ENCODE peak calls at places on chromosomes 11 and 22, in nine cellular contexts. P, I, E, W, D, U, L, J and Y are unnamed samples.

GRCh38 chr11:43238341-43238740 is 73.5 kb upstream of the API5 start:
- DNase-seq in P (no peak), I (no peak), E (no peak), W (no peak), D (no peak), U (no peak), L (no peak), J (no peak), Y (no peak)

GRCh38 chr11:18352581-18352980 is 30.2 kb downstream of the GTF2H1 start:
- DNase-seq in P (no peak), I (no peak), E (no peak), W (no peak), D (peak; percentile 30), U (no peak), L (no peak), J (no peak), Y (no peak)

GRCh38 chr11:1935156-1936071 is 11.7 kb upstream of the MRPL23 start:
- DNase-seq in P (no peak), I (no peak), E (peak; percentile 14), W (no peak), D (no peak), U (no peak), L (no peak), J (no peak), Y (no peak)

GRCh38 chr11:125128450-125128849 is 17.0 kb upstream of the TMEM218 start:
- DNase-seq in P (no peak), I (no peak), E (no peak), W (no peak), D (peak; percentile 93), U (no peak), L (no peak), J (no peak), Y (no peak)

GRCh38 chr11:44191322-44192014 is 96.0 kb downstream of the EXT2 start:
- DNase-seq in P (no peak), I (no peak), E (no peak), W (no peak), D (no peak), U (no peak), L (no peak), J (no peak), Y (no peak)

GRCh38 chr11:3905080-3905953 is 49.9 kb downstream of the STIM1 start:
- DNase-seq in P (peak; percentile 34), I (peak; percentile 76), E (no peak), W (peak; percentile 65), D (peak; percentile 76), U (no peak), L (no peak), J (peak; percentile 61), Y (peak; percentile 61)

GRCh38 chr11:117345039-117345438 is 17.4 kb downstream of the CEP164 start:
- DNase-seq in P (no peak), I (no peak), E (no peak), W (no peak), D (peak; percentile 54), U (no peak), L (no peak), J (no peak), Y (no peak)

GRCh38 chr11:70788247-70789022 is 390.1 kb downstream of the CTTN start:
- DNase-seq in P (peak; percentile 68), I (peak; percentile 74), E (no peak), W (no peak), D (peak; percentile 89), U (peak; percentile 19), L (no peak), J (peak; percentile 44), Y (no peak)

GRCh38 chr22:27844656-27845602 is 43.4 kb upstream of the MN1 start:
- DNase-seq in P (no peak), I (no peak), E (peak; percentile 70), W (no peak), D (no peak), U (no peak), L (peak; percentile 61), J (no peak), Y (no peak)

GRCh38 chr11:92123540-92123939 is 101.1 kb upstream of the FAT3 start:
- DNase-seq in P (no peak), I (no peak), E (no peak), W (no peak), D (peak; percentile 0), U (peak; percentile 36), L (no peak), J (no peak), Y (no peak)

GRCh38 chr22:37154925-37155712 is 5.4 kb upstream of the IL2RB start:
- DNase-seq in P (peak; percentile 38), I (no peak), E (no peak), W (no peak), D (no peak), U (no peak), L (no peak), J (no peak), Y (no peak)

GRCh38 chr22:43533131-43533530 is 121.3 kb downstream of the MPPED1 start:
- DNase-seq in P (no peak), I (no peak), E (no peak), W (no peak), D (no peak), U (no peak), L (peak; percentile 32), J (no peak), Y (no peak)

GRCh38 chr11:18332891-18333290 is 10.5 kb downstream of the GTF2H1 start:
- DNase-seq in P (no peak), I (no peak), E (no peak), W (no peak), D (no peak), U (no peak), L (no peak), J (no peak), Y (no peak)

GRCh38 chr11:64777449-64778222 is 706 bp downstream of the SF1 start:
- DNase-seq in P (no peak), I (peak; percentile 81), E (peak; percentile 80), W (peak; percentile 63), D (peak; percentile 75), U (peak; percentile 85), L (peak; percentile 91), J (peak; percentile 97), Y (peak; percentile 96)

GRCh38 chr22:18954941-18955571 is 19.0 kb upstream of the PRODH start:
- DNase-seq in P (no peak), I (no peak), E (no peak), W (no peak), D (no peak), U (no peak), L (peak; percentile 55), J (no peak), Y (no peak)

GRCh38 chr11:70480711-70481110 is 82.4 kb downstream of the CTTN start:
- DNase-seq in P (no peak), I (no peak), E (no peak), W (no peak), D (no peak), U (no peak), L (no peak), J (no peak), Y (no peak)

GRCh38 chr11:110908401-110909106 is 196.3 kb upstream of the ARHGAP20 start:
- DNase-seq in P (no peak), I (peak; percentile 8), E (no peak), W (no peak), D (peak; percentile 94), U (no peak), L (no peak), J (no peak), Y (no peak)

GRCh38 chr11:73729594-73730206 is 31.2 kb downstream of the RAB6A start:
- DNase-seq in P (peak; percentile 4), I (peak; percentile 36), E (no peak), W (no peak), D (no peak), U (no peak), L (no peak), J (peak; percentile 25), Y (peak; percentile 26)

GRCh38 chr11:11577932-11578331 is 43.9 kb downstream of the GALNT18 start:
- DNase-seq in P (no peak), I (no peak), E (no peak), W (peak; percentile 1), D (no peak), U (no peak), L (no peak), J (no peak), Y (no peak)

GRCh38 chr11:65487467-65488272 is 11.2 kb upstream of the MALAT1 start:
- DNase-seq in P (peak; percentile 99), I (peak; percentile 100), E (peak; percentile 98), W (peak; percentile 99), D (peak; percentile 100), U (peak; percentile 100), L (peak; percentile 100), J (peak; percentile 90), Y (peak; percentile 87)

DNA sequence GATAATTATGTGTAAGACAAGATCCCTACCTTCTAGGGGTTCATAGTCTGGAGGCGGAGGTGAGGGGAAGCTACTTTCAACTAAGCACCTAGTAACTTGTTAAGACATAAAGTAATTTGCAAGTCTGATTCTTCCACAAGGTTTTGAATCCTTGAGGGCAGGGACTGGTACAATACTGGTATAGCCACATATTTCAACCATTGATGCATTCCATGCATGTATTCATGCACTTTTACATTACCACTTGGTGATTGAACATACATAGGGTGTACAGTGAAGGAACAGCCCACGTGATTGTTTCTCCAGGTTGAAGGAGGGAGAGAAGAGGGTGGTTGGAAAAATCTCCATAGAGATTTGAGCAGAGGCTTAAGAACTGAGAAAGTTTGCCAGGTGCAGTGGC is 62.0 kb upstream of the PAX6 start:
- DNase-seq in P (no peak), I (no peak), E (no peak), W (no peak), D (no peak), U (no peak), L (no peak), J (no peak), Y (no peak)
- TF ChIP-seq POLR2A in P (no peak), I (no peak), E (no peak), W (no peak), D (no peak), U (no peak), L (no peak), J (no peak), Y (no peak)

GRCh38 chr11:107858217-107859070 is at the start of gene SLC35F2:
- DNase-seq in P (peak; percentile 73), I (peak; percentile 80), E (peak; percentile 52), W (peak; percentile 30), D (peak; percentile 37), U (peak; percentile 90), L (peak; percentile 77), J (peak; percentile 82), Y (peak; percentile 36)
- TF ChIP-seq POLR2A in P (peak; percentile 69), I (peak; percentile 44), E (no peak), W (no peak), D (no peak), U (peak; percentile 86), L (peak; percentile 12), J (peak; percentile 85), Y (no peak)

DNA sequence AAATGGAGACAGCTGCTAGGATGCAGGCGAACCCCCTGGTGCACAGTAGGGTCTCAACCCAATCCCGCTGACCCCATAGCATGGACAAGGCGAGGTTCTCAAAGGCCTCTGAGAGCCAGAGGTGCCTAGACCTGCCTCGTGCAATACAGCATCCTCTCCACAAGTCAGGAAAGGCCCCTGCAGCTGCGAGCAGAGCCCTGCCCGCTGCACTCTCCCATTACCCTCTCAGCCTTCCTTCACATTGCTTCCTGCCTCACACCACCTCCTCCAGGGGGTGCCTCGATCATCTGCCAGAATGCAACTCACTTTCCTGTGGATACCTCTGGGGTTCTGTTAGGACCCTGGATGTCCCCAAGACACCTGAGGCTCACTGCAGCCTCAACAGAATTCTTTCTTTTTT is 42.8 kb upstream of the TCF20 start:
- DNase-seq in P (no peak), I (no peak), E (no peak), W (no peak), D (no peak), U (no peak), L (no peak), J (no peak), Y (no peak)
- TF ChIP-seq POLR2A in P (no peak), I (no peak), E (no peak), W (no peak), D (no peak), U (no peak), L (no peak), J (no peak), Y (no peak)

GRCh38 chr11:7642747-7643146 is 30.6 kb downstream of the CYB5R2 start:
- DNase-seq in P (no peak), I (no peak), E (no peak), W (no peak), D (no peak), U (no peak), L (no peak), J (no peak), Y (no peak)
- TF ChIP-seq POLR2A in P (no peak), I (no peak), E (no peak), W (no peak), D (no peak), U (no peak), L (no peak), J (no peak), Y (no peak)